ENCODE peak calls at places on chromosome 3, in eight cellular contexts. One of them, this sample, is unnamed. For H3K4me1, the result is how much of the 10 kb centered on the place peaks cover.

GRCh38 chr3:73255609-73256029 is 194.2 kb downstream of the EBLN2 start:
- DNase-seq in SK-N-SH: peak
- DNase-seq in PC-3: peak
- DNase-seq in neural progenitor cell: no peak
- DNase-seq in GM23248: peak
- DNase-seq in HCT116: no peak
- DNase-seq in GM23338: no peak
- DNase-seq in hepatocyte: peak
- DNase-seq in this sample: no peak

GRCh38 chr3:133276594-133276993 is 123.3 kb upstream of the BFSP2 start:
- DNase-seq in SK-N-SH: no peak
- DNase-seq in PC-3: no peak
- DNase-seq in neural progenitor cell: peak
- DNase-seq in GM23248: no peak
- DNase-seq in HCT116: no peak
- DNase-seq in GM23338: peak
- DNase-seq in hepatocyte: no peak
- DNase-seq in this sample: peak

GRCh38 chr3:184505479-184505878 is 56.1 kb upstream of the EPHB3 start:
- DNase-seq in SK-N-SH: no peak
- DNase-seq in PC-3: no peak
- DNase-seq in neural progenitor cell: no peak
- DNase-seq in GM23248: no peak
- DNase-seq in HCT116: no peak
- DNase-seq in GM23338: no peak
- DNase-seq in hepatocyte: no peak
- DNase-seq in this sample: no peak

GRCh38 chr3:120324185-120324584 is 25.0 kb downstream of the LRRC58 start:
- DNase-seq in SK-N-SH: no peak
- DNase-seq in PC-3: no peak
- DNase-seq in neural progenitor cell: no peak
- DNase-seq in GM23248: peak
- DNase-seq in HCT116: no peak
- DNase-seq in GM23338: no peak
- DNase-seq in hepatocyte: no peak
- DNase-seq in this sample: no peak

GRCh38 chr3:23876901-23877300 is 39.9 kb downstream of the NKIRAS1 start:
- DNase-seq in SK-N-SH: no peak
- DNase-seq in PC-3: no peak
- DNase-seq in neural progenitor cell: no peak
- DNase-seq in GM23248: peak
- DNase-seq in HCT116: no peak
- DNase-seq in GM23338: no peak
- DNase-seq in hepatocyte: no peak
- DNase-seq in this sample: no peak

GRCh38 chr3:10561942-10562565 is 56.7 kb upstream of the ATP2B2 start:
- DNase-seq in SK-N-SH: no peak
- DNase-seq in PC-3: no peak
- DNase-seq in neural progenitor cell: no peak
- DNase-seq in GM23248: no peak
- DNase-seq in HCT116: no peak
- DNase-seq in GM23338: no peak
- DNase-seq in hepatocyte: no peak
- DNase-seq in this sample: no peak

GRCh38 chr3:59235221-59236012 is 185.6 kb upstream of the CFAP20DC start:
- DNase-seq in SK-N-SH: no peak
- DNase-seq in PC-3: peak
- DNase-seq in neural progenitor cell: no peak
- DNase-seq in GM23248: peak
- DNase-seq in HCT116: no peak
- DNase-seq in GM23338: no peak
- DNase-seq in hepatocyte: no peak
- DNase-seq in this sample: no peak

GRCh38 chr3:17387108-17387507 is 355.3 kb downstream of the TBC1D5 start:
- DNase-seq in SK-N-SH: no peak
- DNase-seq in PC-3: no peak
- DNase-seq in neural progenitor cell: no peak
- DNase-seq in GM23248: no peak
- DNase-seq in HCT116: no peak
- DNase-seq in GM23338: no peak
- DNase-seq in hepatocyte: no peak
- DNase-seq in this sample: no peak

GRCh38 chr3:62065985-62066693 is 307.2 kb downstream of the FEZF2 start:
- DNase-seq in SK-N-SH: no peak
- DNase-seq in PC-3: no peak
- DNase-seq in neural progenitor cell: no peak
- DNase-seq in GM23248: peak
- DNase-seq in HCT116: no peak
- DNase-seq in GM23338: no peak
- DNase-seq in hepatocyte: peak
- DNase-seq in this sample: no peak

GRCh38 chr3:121757087-121757811 is 7.7 kb upstream of the GOLGB1 start:
- DNase-seq in SK-N-SH: no peak
- DNase-seq in PC-3: no peak
- DNase-seq in neural progenitor cell: no peak
- DNase-seq in GM23248: no peak
- DNase-seq in HCT116: no peak
- DNase-seq in GM23338: no peak
- DNase-seq in hepatocyte: no peak
- DNase-seq in this sample: peak

GRCh38 chr3:46097691-46098241 is 70.5 kb upstream of the XCR1 start:
- DNase-seq in SK-N-SH: no peak
- DNase-seq in PC-3: no peak
- DNase-seq in neural progenitor cell: no peak
- DNase-seq in GM23248: peak
- DNase-seq in HCT116: no peak
- DNase-seq in GM23338: no peak
- DNase-seq in hepatocyte: no peak
- DNase-seq in this sample: peak

GRCh38 chr3:129059311-129059975 is 1.1 kb upstream of the GP9 start:
- DNase-seq in SK-N-SH: no peak
- DNase-seq in PC-3: no peak
- DNase-seq in neural progenitor cell: no peak
- DNase-seq in GM23248: no peak
- DNase-seq in HCT116: no peak
- DNase-seq in GM23338: no peak
- DNase-seq in hepatocyte: no peak
- DNase-seq in this sample: no peak

GRCh38 chr3:117407317-117407716 is 697.7 kb downstream of the TUSC7 start:
- DNase-seq in SK-N-SH: no peak
- DNase-seq in PC-3: peak
- DNase-seq in neural progenitor cell: peak
- DNase-seq in GM23248: peak
- DNase-seq in HCT116: no peak
- DNase-seq in GM23338: peak
- DNase-seq in hepatocyte: peak
- DNase-seq in this sample: no peak

GRCh38 chr3:188900421-188900941 is 271.3 kb upstream of the TPRG1 start:
- DNase-seq in SK-N-SH: no peak
- DNase-seq in PC-3: peak
- DNase-seq in neural progenitor cell: no peak
- DNase-seq in GM23248: peak
- DNase-seq in HCT116: peak
- DNase-seq in GM23338: no peak
- DNase-seq in hepatocyte: no peak
- DNase-seq in this sample: no peak

GRCh38 chr3:194906970-194907629 is 221.4 kb downstream of the FAM43A start:
- DNase-seq in SK-N-SH: no peak
- DNase-seq in PC-3: no peak
- DNase-seq in neural progenitor cell: no peak
- DNase-seq in GM23248: no peak
- DNase-seq in HCT116: no peak
- DNase-seq in GM23338: no peak
- DNase-seq in hepatocyte: no peak
- DNase-seq in this sample: no peak

GRCh38 chr3:120062474-120062873 is 31.8 kb downstream of the GSK3B start:
- DNase-seq in SK-N-SH: no peak
- DNase-seq in PC-3: peak
- DNase-seq in neural progenitor cell: no peak
- DNase-seq in GM23248: peak
- DNase-seq in HCT116: no peak
- DNase-seq in GM23338: peak
- DNase-seq in hepatocyte: no peak
- DNase-seq in this sample: no peak

GRCh38 chr3:12750658-12751071 is 8.4 kb downstream of the TMEM40 start:
- DNase-seq in SK-N-SH: no peak
- DNase-seq in PC-3: peak
- DNase-seq in neural progenitor cell: no peak
- DNase-seq in GM23248: peak
- DNase-seq in HCT116: no peak
- DNase-seq in GM23338: no peak
- DNase-seq in hepatocyte: no peak
- DNase-seq in this sample: no peak

GRCh38 chr3:12746419-12746818 is 12.6 kb downstream of the TMEM40 start:
- DNase-seq in SK-N-SH: no peak
- DNase-seq in PC-3: no peak
- DNase-seq in neural progenitor cell: no peak
- DNase-seq in GM23248: no peak
- DNase-seq in HCT116: no peak
- DNase-seq in GM23338: no peak
- DNase-seq in hepatocyte: no peak
- DNase-seq in this sample: no peak

GRCh38 chr3:12750223-12750622 is 8.8 kb downstream of the TMEM40 start:
- DNase-seq in SK-N-SH: no peak
- DNase-seq in PC-3: peak
- DNase-seq in neural progenitor cell: no peak
- DNase-seq in GM23248: peak
- DNase-seq in HCT116: peak
- DNase-seq in GM23338: no peak
- DNase-seq in hepatocyte: no peak
- DNase-seq in this sample: peak

GRCh38 chr3:12751548-12751947 is 7.5 kb downstream of the TMEM40 start:
- DNase-seq in SK-N-SH: no peak
- DNase-seq in PC-3: peak
- DNase-seq in neural progenitor cell: no peak
- DNase-seq in GM23248: no peak
- DNase-seq in HCT116: no peak
- DNase-seq in GM23338: no peak
- DNase-seq in hepatocyte: no peak
- DNase-seq in this sample: no peak

GRCh38 chr3:12748477-12748876 is 10.6 kb downstream of the TMEM40 start:
- DNase-seq in SK-N-SH: no peak
- DNase-seq in PC-3: no peak
- DNase-seq in neural progenitor cell: no peak
- DNase-seq in GM23248: no peak
- DNase-seq in HCT116: no peak
- DNase-seq in GM23338: no peak
- DNase-seq in hepatocyte: no peak
- DNase-seq in this sample: no peak
- H3K4me1 ChIP-seq in SK-N-SH: under half
- H3K4me1 ChIP-seq in PC-3: under half
- H3K4me1 ChIP-seq in neural progenitor cell: under half
- H3K4me1 ChIP-seq in GM23248: under half
- H3K4me1 ChIP-seq in HCT116: under half
- H3K4me1 ChIP-seq in GM23338: under half
- H3K4me1 ChIP-seq in hepatocyte: under half
- H3K4me1 ChIP-seq in this sample: half or more

GRCh38 chr3:12041476-12041875 is 37.3 kb downstream of the SYN2 start:
- DNase-seq in SK-N-SH: no peak
- DNase-seq in PC-3: no peak
- DNase-seq in neural progenitor cell: no peak
- DNase-seq in GM23248: no peak
- DNase-seq in HCT116: no peak
- DNase-seq in GM23338: no peak
- DNase-seq in hepatocyte: no peak
- DNase-seq in this sample: no peak
- TF ChIP-seq EZH2phosphoT487 in SK-N-SH: no peak
- TF ChIP-seq EZH2phosphoT487 in PC-3: no peak
- TF ChIP-seq EZH2phosphoT487 in neural progenitor cell: no peak
- TF ChIP-seq EZH2phosphoT487 in GM23248: no peak
- TF ChIP-seq EZH2phosphoT487 in HCT116: no peak
- TF ChIP-seq EZH2phosphoT487 in GM23338: no peak
- TF ChIP-seq EZH2phosphoT487 in hepatocyte: no peak
- TF ChIP-seq EZH2phosphoT487 in this sample: no peak

GRCh38 chr3:155227141-155227540 is 66.3 kb downstream of the STRIT1 start:
- DNase-seq in SK-N-SH: no peak
- DNase-seq in PC-3: no peak
- DNase-seq in neural progenitor cell: no peak
- DNase-seq in GM23248: no peak
- DNase-seq in HCT116: no peak
- DNase-seq in GM23338: no peak
- DNase-seq in hepatocyte: no peak
- DNase-seq in this sample: no peak
- H3K4me1 ChIP-seq in SK-N-SH: under half
- H3K4me1 ChIP-seq in PC-3: under half
- H3K4me1 ChIP-seq in neural progenitor cell: under half
- H3K4me1 ChIP-seq in GM23248: under half
- H3K4me1 ChIP-seq in HCT116: under half
- H3K4me1 ChIP-seq in GM23338: under half
- H3K4me1 ChIP-seq in hepatocyte: under half
- H3K4me1 ChIP-seq in this sample: under half

DNA sequence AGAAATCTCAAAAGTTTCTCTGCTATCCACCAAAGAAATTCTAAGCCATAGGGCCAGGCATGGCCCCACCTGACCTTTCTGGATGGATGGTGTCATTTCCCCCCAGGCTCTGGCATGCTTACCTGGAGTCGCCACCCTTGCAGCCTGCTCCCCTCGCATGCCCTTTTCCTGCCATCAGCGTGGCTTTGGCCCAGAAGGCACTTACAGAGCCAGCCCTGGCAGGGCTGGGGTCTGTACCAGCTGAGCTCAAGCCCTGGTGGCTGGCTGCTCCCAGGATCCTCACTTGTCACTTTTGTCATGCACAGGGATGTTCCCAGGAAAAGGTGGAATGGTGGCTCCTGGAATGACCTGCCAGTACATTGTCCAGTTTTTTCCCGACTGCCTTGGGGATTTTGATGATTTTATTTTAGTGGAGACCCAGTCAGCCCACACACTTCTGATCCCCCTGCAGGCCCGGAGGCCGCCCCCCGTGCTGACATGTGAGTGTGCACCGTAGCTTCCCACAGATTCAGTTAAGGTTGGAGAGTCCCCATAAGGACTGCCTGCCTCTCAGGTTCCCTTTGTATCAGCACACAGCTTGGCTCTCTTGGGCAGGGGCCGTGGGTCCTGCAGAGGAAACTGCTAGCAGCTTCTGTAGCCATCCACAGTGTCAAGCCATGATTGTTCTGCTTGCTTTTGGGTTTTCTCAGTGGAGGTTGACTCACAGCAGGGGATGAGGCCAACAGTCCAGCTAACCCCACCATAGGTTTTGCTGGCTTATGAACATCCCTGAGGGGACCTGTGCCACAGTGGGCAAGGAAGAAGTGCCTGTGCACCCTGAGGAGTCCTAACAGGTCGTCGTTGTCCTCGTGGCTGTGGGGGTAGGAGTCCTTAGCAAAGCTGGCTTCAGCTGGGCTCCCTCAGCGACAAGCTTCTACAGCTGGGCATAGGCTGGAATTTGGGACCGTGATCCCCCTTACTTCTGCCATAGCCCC is 46.2 kb downstream of the DLEC1 start:
- DNase-seq in SK-N-SH: peak
- DNase-seq in PC-3: peak
- DNase-seq in neural progenitor cell: no peak
- DNase-seq in GM23248: peak
- DNase-seq in HCT116: no peak
- DNase-seq in GM23338: no peak
- DNase-seq in hepatocyte: no peak
- DNase-seq in this sample: no peak
- TF ChIP-seq EZH2phosphoT487 in SK-N-SH: no peak
- TF ChIP-seq EZH2phosphoT487 in PC-3: no peak
- TF ChIP-seq EZH2phosphoT487 in neural progenitor cell: no peak
- TF ChIP-seq EZH2phosphoT487 in GM23248: no peak
- TF ChIP-seq EZH2phosphoT487 in HCT116: no peak
- TF ChIP-seq EZH2phosphoT487 in GM23338: no peak
- TF ChIP-seq EZH2phosphoT487 in hepatocyte: no peak
- TF ChIP-seq EZH2phosphoT487 in this sample: no peak

This sample was measured in OCI-LY7.